ENCODE peak calls at places on chromosomes 16 and 17, in seven cellular contexts. E is AG04450, G is PC-9, X is heart right ventricle, M is OCI-LY7, R is fibroblast of pulmonary artery, A is lung. W is an unnamed sample.

GRCh38 chr16:76653390-76654026 is 376.3 kb downstream of the CNTNAP4 start:
- DNase-seq in M (peak; percentile 59), X (no peak), A (no peak), R (peak; percentile 70), E (peak; percentile 4), G (peak; percentile 39), W (peak; percentile 65)

GRCh38 chr17:31780436-31780835 is 78.6 kb downstream of the COPRS start:
- DNase-seq in A (no peak), R (no peak), G (no peak), X (no peak), E (no peak), M (no peak), W (no peak)

GRCh38 chr17:64028874-64029464 is 8.5 kb upstream of the ICAM2 start:
- DNase-seq in M (peak; percentile 83), G (peak; percentile 46), A (peak; percentile 63), X (no peak), E (peak; percentile 39), R (peak; percentile 80), W (peak; percentile 81)

GRCh38 chr17:20852541-20853370 is 190.1 kb downstream of the USP22 start:
- DNase-seq in M (no peak), A (no peak), E (no peak), G (peak; percentile 42), R (no peak), X (peak; percentile 29), W (peak; percentile 10)

GRCh38 chr17:2796164-2797140 is at the start of gene RAP1GAP2:
- DNase-seq in M (no peak), A (peak; percentile 75), E (no peak), R (no peak), X (peak; percentile 61), G (no peak), W (no peak)

GRCh38 chr17:61221181-61221580 is 178.5 kb upstream of the TBX2 start:
- DNase-seq in X (no peak), A (no peak), E (no peak), R (no peak), M (no peak), G (no peak), W (no peak)

GRCh38 chr16:9003322-9003721 is 39.6 kb upstream of the USP7 start:
- DNase-seq in X (no peak), M (no peak), E (no peak), G (peak; percentile 73), R (no peak), A (no peak), W (no peak)

GRCh38 chr17:1180958-1181768 is 1.4 kb upstream of the ABR start:
- DNase-seq in X (no peak), E (no peak), G (no peak), R (no peak), A (no peak), M (peak; percentile 95), W (no peak)

GRCh38 chr17:1779571-1780074 is 17.8 kb downstream of the SERPINF1 start:
- DNase-seq in G (no peak), X (peak; percentile 58), A (peak; percentile 87), E (peak; percentile 90), M (no peak), R (peak; percentile 98), W (peak; percentile 96)

GRCh38 chr17:3037259-3037658 is 26.1 kb downstream of the OR1D5 start:
- DNase-seq in G (no peak), M (no peak), E (no peak), R (no peak), X (no peak), A (peak; percentile 25), W (no peak)

GRCh38 chr17:50683434-50684287 is 24.1 kb downstream of the ANKRD40 start:
- DNase-seq in G (no peak), A (no peak), R (no peak), X (no peak), M (no peak), E (no peak), W (no peak)

GRCh38 chr17:10751569-10751968 is 21.7 kb upstream of the TMEM220 start:
- DNase-seq in X (no peak), M (no peak), R (no peak), G (no peak), E (no peak), A (no peak), W (no peak)

GRCh38 chr17:8153550-8153956 is 1.3 kb upstream of the PER1 start:
- DNase-seq in G (no peak), R (peak; percentile 98), A (peak; percentile 85), X (peak; percentile 59), E (peak; percentile 92), M (no peak), W (peak; percentile 99)

GRCh38 chr16:24609740-24610420 is 70.5 kb downstream of the RBBP6 start:
- DNase-seq in X (peak; percentile 33), M (no peak), G (no peak), A (peak; percentile 65), E (no peak), R (peak; percentile 63), W (peak; percentile 62)

DNA sequence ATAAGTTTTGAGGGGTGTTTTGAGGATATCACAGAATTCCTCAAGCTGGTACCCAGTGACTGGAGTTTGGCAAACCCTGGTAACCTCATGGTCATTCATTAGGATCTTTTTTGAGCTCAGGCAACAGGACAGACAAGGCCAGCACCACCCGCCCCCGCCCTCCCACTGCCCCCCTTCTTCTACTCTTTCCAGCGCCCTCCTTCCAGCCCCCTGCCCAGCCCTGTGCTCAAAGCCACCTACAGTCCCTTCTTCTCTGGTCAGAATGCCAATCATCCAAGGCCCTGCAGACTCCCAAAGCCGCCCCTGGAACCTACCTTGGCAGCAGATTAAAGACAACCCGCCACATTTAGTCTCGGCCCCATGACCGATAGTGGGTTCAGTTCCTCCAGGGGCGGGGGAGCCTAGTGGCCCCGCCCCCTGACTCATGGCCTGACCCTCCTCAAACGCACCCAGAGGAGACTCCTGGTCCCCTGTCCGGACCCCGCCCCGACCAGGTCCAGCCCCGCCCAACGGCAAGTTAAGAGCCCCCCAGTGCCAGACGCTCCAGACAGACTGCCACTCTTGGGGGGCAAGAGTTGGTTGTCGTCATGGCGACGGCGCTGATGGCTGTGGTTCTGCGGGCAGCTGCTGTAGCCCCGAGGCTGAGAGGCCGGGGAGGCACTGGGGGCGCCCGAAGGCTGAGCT is at the start of gene NAGS:
- DNase-seq in R (no peak), A (peak; percentile 65), X (no peak), E (no peak), M (no peak), G (no peak), W (no peak)
- H3K4me3 ChIP-seq in R (peak within 1 kb of the TSS; percentile 64), A (peak within 1 kb of the TSS; percentile 12), X (peak within 1 kb of the TSS; percentile 69), E (peak within 1 kb of the TSS; percentile 1), M (no peak within 1 kb of the TSS), G (no peak within 1 kb of the TSS), W (peak within 1 kb of the TSS; percentile 59)

GRCh38 chr17:28878981-28879380 is 18.6 kb downstream of the FLOT2 start:
- DNase-seq in R (peak; percentile 58), A (no peak), G (peak; percentile 60), M (peak; percentile 68), E (no peak), X (no peak), W (peak; percentile 61)
- TF ChIP-seq CTCF in R (peak; percentile 51), A (no peak), G (peak; percentile 68), M (peak; percentile 66), E (peak; percentile 54), X (no peak), W (peak; percentile 51)

GRCh38 chr17:78421084-78421533 is 42.7 kb downstream of the PGS1 start:
- DNase-seq in A (no peak), E (no peak), X (no peak), G (no peak), M (no peak), R (no peak), W (no peak)

GRCh38 chr17:78422872-78423588 is 44.6 kb downstream of the PGS1 start:
- DNase-seq in G (no peak), E (no peak), M (no peak), X (no peak), A (no peak), R (no peak), W (no peak)

GRCh38 chr17:78422267-78422605 is 43.8 kb downstream of the PGS1 start:
- DNase-seq in X (no peak), E (no peak), R (no peak), G (no peak), M (no peak), A (no peak), W (no peak)

GRCh38 chr17:78419970-78420820 is 41.7 kb downstream of the PGS1 start:
- DNase-seq in E (no peak), R (no peak), M (no peak), X (peak; percentile 47), G (no peak), A (no peak), W (no peak)

GRCh38 chr17:78421534-78422266 is 43.3 kb downstream of the PGS1 start:
- DNase-seq in R (peak; percentile 79), A (peak; percentile 81), E (peak; percentile 32), M (peak; percentile 76), G (peak; percentile 47), X (peak; percentile 80), W (peak; percentile 81)
- H3K4me3 ChIP-seq in R (no peak overlapping the region), A (no peak overlapping the region), E (no peak overlapping the region), M (no peak overlapping the region), G (no peak overlapping the region), X (no peak overlapping the region), W (no peak overlapping the region)

GRCh38 chr17:81823800-81824550 is 9.1 kb downstream of the MCRIP1 start:
- DNase-seq in G (no peak), E (no peak), R (no peak), M (no peak), A (no peak), X (no peak), W (no peak)

GRCh38 chr17:81822996-81823799 is 9.9 kb downstream of the MCRIP1 start:
- DNase-seq in G (no peak), R (no peak), M (no peak), X (no peak), E (no peak), A (no peak), W (no peak)

GRCh38 chr17:81824595-81824994 is 8.5 kb downstream of the MCRIP1 start:
- DNase-seq in X (no peak), M (no peak), R (no peak), E (no peak), A (no peak), G (no peak), W (no peak)

GRCh38 chr17:81828656-81829055 is 4.4 kb downstream of the MCRIP1 start:
- DNase-seq in E (no peak), M (no peak), R (no peak), G (no peak), A (no peak), X (no peak), W (no peak)

DNA sequence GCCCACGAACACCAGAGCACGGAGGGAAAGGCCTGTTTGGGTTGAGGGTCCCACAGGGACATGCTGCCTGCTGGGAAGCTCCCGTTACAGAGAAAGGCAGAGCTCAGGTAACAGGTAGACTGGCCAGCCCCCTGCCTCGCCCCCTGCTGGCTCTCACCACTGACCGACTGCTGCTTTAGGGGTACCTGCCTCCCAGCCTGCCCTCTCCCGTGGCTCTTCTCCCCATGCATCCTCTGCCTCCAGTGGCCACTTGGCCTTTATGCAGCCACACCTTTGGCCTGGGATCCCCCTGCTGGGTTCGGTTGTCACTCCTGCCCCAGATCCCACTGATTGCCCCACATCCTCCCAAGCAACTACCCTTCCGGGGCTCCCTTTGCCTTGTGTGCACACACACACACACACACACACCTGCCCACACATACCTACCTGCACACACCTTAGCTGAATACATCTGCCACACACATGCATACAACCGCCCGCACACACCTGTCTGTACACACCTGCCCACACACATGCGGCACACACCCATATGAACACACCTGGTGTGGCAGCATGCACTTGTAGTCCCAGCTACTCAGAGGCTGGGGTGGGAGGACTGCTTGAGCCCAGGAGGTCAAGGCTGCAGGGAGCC is 7.1 kb downstream of the MCRIP1 start:
- DNase-seq in G (no peak), E (no peak), M (no peak), X (no peak), R (no peak), A (no peak), W (no peak)
- TF ChIP-seq CTCF in G (no peak), E (no peak), M (peak; percentile 37), X (no peak), R (no peak), A (no peak), W (no peak)